ENCODE peak calls at places on chromosomes 11 and 22, in six cellular contexts. One of them, this sample, is unnamed.

GRCh38 chr11:36282926-36283325 is 6.3 kb downstream of the COMMD9 start:
- DNase-seq in D721Med: no peak
- DNase-seq in epithelial cell of proximal tubule: no peak
- DNase-seq in GM06990: no peak
- DNase-seq in MM.1S: no peak
- DNase-seq in AG10803: no peak
- DNase-seq in this sample: no peak

GRCh38 chr11:69559181-69559580 is 77.7 kb downstream of the LINC01488 start:
- DNase-seq in D721Med: no peak
- DNase-seq in epithelial cell of proximal tubule: no peak
- DNase-seq in GM06990: no peak
- DNase-seq in MM.1S: no peak
- DNase-seq in AG10803: no peak
- DNase-seq in this sample: no peak

GRCh38 chr22:38397189-38398097 is 57.6 kb downstream of the KCNJ4 start:
- DNase-seq in D721Med: no peak
- DNase-seq in epithelial cell of proximal tubule: no peak
- DNase-seq in GM06990: peak; percentile 76
- DNase-seq in MM.1S: peak; percentile 86
- DNase-seq in AG10803: peak; percentile 36
- DNase-seq in this sample: no peak

GRCh38 chr22:44729391-44730012 is 22.9 kb upstream of the ARHGAP8 start:
- DNase-seq in D721Med: no peak
- DNase-seq in epithelial cell of proximal tubule: no peak
- DNase-seq in GM06990: no peak
- DNase-seq in MM.1S: no peak
- DNase-seq in AG10803: peak; percentile 71
- DNase-seq in this sample: peak; percentile 47

GRCh38 chr11:75606099-75606498 is 44.0 kb downstream of the SERPINH1 start:
- DNase-seq in D721Med: no peak
- DNase-seq in epithelial cell of proximal tubule: no peak
- DNase-seq in GM06990: no peak
- DNase-seq in MM.1S: no peak
- DNase-seq in AG10803: no peak
- DNase-seq in this sample: no peak

GRCh38 chr11:125070699-125071254 is 7.7 kb downstream of the SLC37A2 start:
- DNase-seq in D721Med: no peak
- DNase-seq in epithelial cell of proximal tubule: peak; percentile 35
- DNase-seq in GM06990: peak; percentile 55
- DNase-seq in MM.1S: peak; percentile 36
- DNase-seq in AG10803: peak; percentile 64
- DNase-seq in this sample: peak; percentile 49

GRCh38 chr22:38423512-38424503 is 31.2 kb downstream of the KCNJ4 start:
- DNase-seq in D721Med: no peak
- DNase-seq in epithelial cell of proximal tubule: peak; percentile 53
- DNase-seq in GM06990: no peak
- DNase-seq in MM.1S: no peak
- DNase-seq in AG10803: no peak
- DNase-seq in this sample: no peak

GRCh38 chr11:9691865-9692264 is 28.0 kb downstream of the SWAP70 start:
- DNase-seq in D721Med: no peak
- DNase-seq in epithelial cell of proximal tubule: no peak
- DNase-seq in GM06990: no peak
- DNase-seq in MM.1S: no peak
- DNase-seq in AG10803: no peak
- DNase-seq in this sample: peak; percentile 32

GRCh38 chr11:59523541-59523940 is 12.2 kb downstream of the OR4D9 start:
- DNase-seq in D721Med: no peak
- DNase-seq in epithelial cell of proximal tubule: no peak
- DNase-seq in GM06990: no peak
- DNase-seq in MM.1S: no peak
- DNase-seq in AG10803: no peak
- DNase-seq in this sample: no peak

GRCh38 chr11:122893131-122893530 is 10.6 kb downstream of the JHY start:
- DNase-seq in D721Med: no peak
- DNase-seq in epithelial cell of proximal tubule: peak; percentile 93
- DNase-seq in GM06990: no peak
- DNase-seq in MM.1S: no peak
- DNase-seq in AG10803: peak; percentile 9
- DNase-seq in this sample: no peak

GRCh38 chr11:31449040-31449439 is 60.4 kb downstream of the IMMP1L start:
- DNase-seq in D721Med: no peak
- DNase-seq in epithelial cell of proximal tubule: no peak
- DNase-seq in GM06990: no peak
- DNase-seq in MM.1S: no peak
- DNase-seq in AG10803: no peak
- DNase-seq in this sample: no peak

GRCh38 chr11:122655527-122656072 is at the start of gene UBASH3B:
- DNase-seq in D721Med: peak; percentile 25
- DNase-seq in epithelial cell of proximal tubule: peak; percentile 49
- DNase-seq in GM06990: peak; percentile 72
- DNase-seq in MM.1S: peak; percentile 76
- DNase-seq in AG10803: peak; percentile 82
- DNase-seq in this sample: peak; percentile 89

GRCh38 chr11:73189723-73190556 is 28.1 kb upstream of the P2RY2 start:
- DNase-seq in D721Med: no peak
- DNase-seq in epithelial cell of proximal tubule: no peak
- DNase-seq in GM06990: no peak
- DNase-seq in MM.1S: no peak
- DNase-seq in AG10803: no peak
- DNase-seq in this sample: no peak

GRCh38 chr22:50039669-50040458 is 18.2 kb downstream of the TTLL8 start:
- DNase-seq in D721Med: no peak
- DNase-seq in epithelial cell of proximal tubule: no peak
- DNase-seq in GM06990: no peak
- DNase-seq in MM.1S: no peak
- DNase-seq in AG10803: no peak
- DNase-seq in this sample: no peak

GRCh38 chr11:69234171-69234570 is 59.8 kb upstream of the MYEOV start:
- DNase-seq in D721Med: no peak
- DNase-seq in epithelial cell of proximal tubule: no peak
- DNase-seq in GM06990: no peak
- DNase-seq in MM.1S: no peak
- DNase-seq in AG10803: no peak
- DNase-seq in this sample: no peak

GRCh38 chr11:1226981-1227550 is 4.2 kb downstream of the MUC5B start:
- DNase-seq in D721Med: peak; percentile 10
- DNase-seq in epithelial cell of proximal tubule: no peak
- DNase-seq in GM06990: no peak
- DNase-seq in MM.1S: no peak
- DNase-seq in AG10803: no peak
- DNase-seq in this sample: no peak
- TF ChIP-seq CTCF in D721Med: no peak
- TF ChIP-seq CTCF in epithelial cell of proximal tubule: no peak
- TF ChIP-seq CTCF in GM06990: no peak
- TF ChIP-seq CTCF in MM.1S: no peak
- TF ChIP-seq CTCF in AG10803: no peak
- TF ChIP-seq CTCF in this sample: peak; percentile 56

DNA sequence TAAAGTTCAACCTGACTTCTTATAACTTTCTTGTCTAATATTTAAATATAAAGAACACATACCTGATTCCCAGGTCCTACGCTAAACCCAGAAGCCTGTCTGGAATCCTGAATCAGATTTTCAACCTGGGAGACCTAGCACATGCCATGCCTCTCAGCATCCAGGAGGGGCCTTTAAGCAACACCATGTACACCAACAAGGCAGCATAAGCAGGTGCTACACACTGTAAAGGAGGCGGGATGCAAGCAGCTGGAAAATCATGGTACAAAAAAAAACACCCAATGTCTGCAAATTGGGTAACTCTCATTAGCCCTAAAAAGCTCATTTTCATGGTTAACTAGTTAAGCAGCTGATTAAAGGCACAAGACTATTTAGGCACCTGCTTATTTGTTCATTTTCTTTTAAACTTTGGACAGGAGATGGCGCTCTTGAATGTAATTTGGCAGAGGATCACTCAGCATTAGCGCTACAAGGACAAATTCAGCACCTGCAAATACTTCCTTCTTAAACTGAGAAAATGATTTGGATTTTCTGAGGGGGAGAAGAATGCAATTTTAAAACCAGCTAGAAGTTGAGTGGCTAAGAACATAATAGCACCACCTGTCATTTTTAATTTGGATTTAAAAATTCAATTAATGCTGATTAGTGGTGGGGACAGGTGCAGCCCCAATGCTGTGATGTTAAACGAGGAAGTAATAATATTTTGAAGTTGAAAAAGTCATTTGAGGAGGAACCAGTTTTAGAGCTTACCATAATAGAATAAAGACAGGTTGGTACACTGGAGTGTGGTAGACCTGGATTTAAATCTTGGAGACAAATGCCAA is 104.0 kb downstream of the FAR1 start:
- DNase-seq in D721Med: no peak
- DNase-seq in epithelial cell of proximal tubule: peak; percentile 43
- DNase-seq in GM06990: peak; percentile 12
- DNase-seq in MM.1S: peak; percentile 80
- DNase-seq in AG10803: peak; percentile 56
- DNase-seq in this sample: peak; percentile 52
- TF ChIP-seq CTCF in D721Med: peak; percentile 71
- TF ChIP-seq CTCF in epithelial cell of proximal tubule: peak; percentile 67
- TF ChIP-seq CTCF in GM06990: peak; percentile 36
- TF ChIP-seq CTCF in MM.1S: peak; percentile 62
- TF ChIP-seq CTCF in AG10803: peak; percentile 43
- TF ChIP-seq CTCF in this sample: peak; percentile 77

DNA sequence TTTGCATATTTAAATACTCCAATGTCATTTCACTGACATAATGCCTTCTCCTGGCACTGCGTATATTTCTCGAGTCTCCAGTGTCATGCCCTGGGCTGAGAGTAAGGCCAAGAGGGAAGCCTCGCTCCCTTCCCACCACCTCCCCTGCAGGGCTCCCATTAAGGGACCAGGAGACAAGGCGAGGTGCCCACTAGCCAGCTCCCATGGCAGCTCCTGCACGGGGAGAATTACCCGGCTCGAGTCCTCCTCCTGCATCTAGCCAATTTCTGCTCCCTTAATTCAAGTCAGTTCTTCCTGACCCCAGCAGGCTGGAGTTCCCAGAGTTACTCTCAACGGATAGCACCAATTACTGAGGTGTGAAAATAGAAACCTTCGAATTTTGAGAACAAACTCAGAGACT is 31.9 kb downstream of the OPCML start:
- DNase-seq in D721Med: no peak
- DNase-seq in epithelial cell of proximal tubule: no peak
- DNase-seq in GM06990: no peak
- DNase-seq in MM.1S: no peak
- DNase-seq in AG10803: no peak
- DNase-seq in this sample: no peak
- TF ChIP-seq CTCF in D721Med: no peak
- TF ChIP-seq CTCF in epithelial cell of proximal tubule: no peak
- TF ChIP-seq CTCF in GM06990: no peak
- TF ChIP-seq CTCF in MM.1S: no peak
- TF ChIP-seq CTCF in AG10803: no peak
- TF ChIP-seq CTCF in this sample: no peak

DNA sequence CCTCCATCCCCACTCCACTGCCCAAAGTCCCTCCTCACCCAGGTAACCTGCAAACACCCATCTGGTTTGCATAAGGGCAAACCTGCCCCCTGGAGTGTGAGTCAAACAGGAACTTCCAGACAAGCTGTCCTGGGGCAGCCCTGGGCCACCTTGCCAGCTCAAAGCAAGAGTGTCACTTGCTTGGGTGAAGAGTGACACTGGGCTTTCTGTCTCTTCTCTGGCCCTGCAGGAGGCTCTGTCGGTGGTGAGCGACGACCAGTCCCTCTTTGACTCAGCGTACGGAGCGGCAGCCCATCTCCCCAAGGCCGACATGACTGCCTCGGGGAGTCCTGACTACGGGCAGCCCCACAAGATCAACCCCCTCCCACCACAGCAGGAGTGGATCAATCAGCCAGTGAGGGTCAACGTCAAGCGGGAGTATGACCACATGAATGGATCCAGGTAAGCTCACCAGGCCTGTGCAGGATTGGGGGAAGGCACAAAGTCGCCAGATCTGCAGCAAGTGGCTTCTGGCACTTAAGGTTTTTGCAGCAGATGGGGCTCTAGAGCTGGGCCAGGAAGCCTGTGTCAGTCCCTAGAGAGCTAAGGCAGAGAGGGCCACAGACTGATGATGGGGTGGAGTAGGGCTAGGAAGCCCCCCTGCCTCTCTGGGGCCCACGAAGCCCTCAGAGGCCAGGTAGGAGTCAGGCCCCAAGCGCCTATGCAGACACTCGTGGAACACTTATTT is 64.2 kb downstream of the FLI1 start:
- DNase-seq in D721Med: no peak
- DNase-seq in epithelial cell of proximal tubule: no peak
- DNase-seq in GM06990: peak; percentile 81
- DNase-seq in MM.1S: peak; percentile 79
- DNase-seq in AG10803: no peak
- DNase-seq in this sample: no peak
- TF ChIP-seq CTCF in D721Med: no peak
- TF ChIP-seq CTCF in epithelial cell of proximal tubule: no peak
- TF ChIP-seq CTCF in GM06990: peak; percentile 30
- TF ChIP-seq CTCF in MM.1S: peak; percentile 11
- TF ChIP-seq CTCF in AG10803: no peak
- TF ChIP-seq CTCF in this sample: no peak

DNA sequence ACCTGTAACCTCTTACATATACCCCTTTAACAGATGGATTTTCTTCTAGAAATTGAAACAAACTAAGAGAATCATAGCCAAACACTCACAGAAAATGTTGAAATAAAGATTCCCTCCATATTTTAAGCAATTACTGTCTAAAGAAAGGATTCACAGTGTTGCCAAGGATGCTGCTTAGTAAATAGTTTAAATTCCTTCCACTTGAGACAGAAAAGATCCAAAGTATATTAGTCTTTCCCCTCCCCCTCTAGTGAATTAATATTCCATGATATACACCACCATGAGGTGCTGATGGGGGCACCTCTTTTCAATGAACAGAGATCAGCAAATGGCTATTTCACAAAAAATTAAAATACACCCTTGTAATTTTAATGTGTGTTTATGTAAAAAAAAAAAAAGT is 186.8 kb downstream of the SOX6 start:
- DNase-seq in D721Med: no peak
- DNase-seq in epithelial cell of proximal tubule: no peak
- DNase-seq in GM06990: no peak
- DNase-seq in MM.1S: no peak
- DNase-seq in AG10803: peak; percentile 73
- DNase-seq in this sample: peak; percentile 34
- TF ChIP-seq CTCF in D721Med: peak; percentile 12
- TF ChIP-seq CTCF in epithelial cell of proximal tubule: no peak
- TF ChIP-seq CTCF in GM06990: no peak
- TF ChIP-seq CTCF in MM.1S: no peak
- TF ChIP-seq CTCF in AG10803: peak; percentile 36
- TF ChIP-seq CTCF in this sample: peak; percentile 46

GRCh38 chr22:22460635-22461034 is 47.9 kb downstream of the ZNF280B start:
- DNase-seq in D721Med: no peak
- DNase-seq in epithelial cell of proximal tubule: no peak
- DNase-seq in GM06990: no peak
- DNase-seq in MM.1S: peak; percentile 49
- DNase-seq in AG10803: no peak
- DNase-seq in this sample: no peak
- TF ChIP-seq CTCF in D721Med: peak; percentile 30
- TF ChIP-seq CTCF in epithelial cell of proximal tubule: peak; percentile 38
- TF ChIP-seq CTCF in GM06990: peak; percentile 9
- TF ChIP-seq CTCF in MM.1S: peak; percentile 67
- TF ChIP-seq CTCF in AG10803: peak; percentile 34
- TF ChIP-seq CTCF in this sample: peak; percentile 71